ENCODE peak calls at places on chromosomes 1 and 21, in ten cellular contexts. Q, X, Y, U, V, T, N, E, S and L are unnamed samples.
A peak's percentile ranks its signal among the peaks of the same experiment; 100 is the strongest.

GRCh38 chr1:5507340-5507739 is 484.9 kb downstream of the NPHP4 start:
- DNase-seq in Q (no peak), X (no peak), Y (no peak), U (no peak), V (no peak), T (no peak), N (no peak), E (peak; percentile 86), S (no peak), L (no peak)

GRCh38 chr1:53294557-53294956 is 33.3 kb downstream of the LRP8 start:
- DNase-seq in Q (no peak), X (no peak), Y (no peak), U (no peak), V (no peak), T (no peak), N (peak; percentile 13), E (no peak), S (no peak), L (no peak)

GRCh38 chr1:2594001-2594640 is 7.5 kb downstream of the PRXL2B start:
- DNase-seq in Q (peak; percentile 52), X (peak; percentile 64), Y (no peak), U (no peak), V (no peak), T (no peak), N (peak; percentile 19), E (peak; percentile 72), S (peak; percentile 66), L (no peak)

GRCh38 chr1:47582891-47583608 is 145.2 kb downstream of the FOXD2 start:
- DNase-seq in Q (no peak), X (no peak), Y (peak; percentile 64), U (no peak), V (no peak), T (no peak), N (peak; percentile 44), E (no peak), S (no peak), L (no peak)

GRCh38 chr1:185936641-185937040 is 202.4 kb downstream of the HMCN1 start:
- DNase-seq in Q (no peak), X (no peak), Y (no peak), U (no peak), V (no peak), T (no peak), N (no peak), E (no peak), S (no peak), L (no peak)

GRCh38 chr1:66981679-66982078 is 56.9 kb downstream of the MIER1 start:
- DNase-seq in Q (peak; percentile 68), X (no peak), Y (no peak), U (no peak), V (peak; percentile 4), T (peak; percentile 38), N (no peak), E (no peak), S (no peak), L (no peak)

GRCh38 chr1:52603680-52604501 is 1.7 kb downstream of the GPX7 start:
- DNase-seq in Q (no peak), X (no peak), Y (no peak), U (no peak), V (no peak), T (no peak), N (peak; percentile 81), E (no peak), S (no peak), L (no peak)

GRCh38 chr1:226749467-226749866 is 10.4 kb upstream of the ITPKB start:
- DNase-seq in Q (no peak), X (no peak), Y (no peak), U (no peak), V (no peak), T (no peak), N (no peak), E (no peak), S (no peak), L (no peak)

GRCh38 chr1:1137256-1138045 is 21.6 kb upstream of the C1orf159 start:
- DNase-seq in Q (peak; percentile 61), X (no peak), Y (no peak), U (no peak), V (peak; percentile 48), T (peak; percentile 67), N (no peak), E (peak; percentile 43), S (no peak), L (no peak)

GRCh38 chr1:213122514-213122929 is 71.5 kb downstream of the RPS6KC1 start:
- DNase-seq in Q (peak; percentile 52), X (no peak), Y (no peak), U (no peak), V (no peak), T (no peak), N (peak; percentile 89), E (peak; percentile 32), S (no peak), L (peak; percentile 76)

GRCh38 chr1:97190326-97190725 is 468.7 kb downstream of the PTBP2 start:
- DNase-seq in Q (no peak), X (no peak), Y (no peak), U (no peak), V (no peak), T (no peak), N (peak; percentile 72), E (no peak), S (no peak), L (no peak)

GRCh38 chr1:17485280-17485679 is 45.8 kb upstream of the RCC2 start:
- DNase-seq in Q (no peak), X (no peak), Y (no peak), U (no peak), V (no peak), T (no peak), N (peak; percentile 50), E (no peak), S (no peak), L (no peak)

GRCh38 chr21:46183910-46184624 is at the start of gene SPATC1L:
- DNase-seq in Q (peak; percentile 45), X (peak; percentile 82), Y (peak; percentile 77), U (peak; percentile 51), V (peak; percentile 55), T (peak; percentile 30), N (peak; percentile 63), E (peak; percentile 79), S (peak; percentile 73), L (peak; percentile 77)

GRCh38 chr1:44390277-44390676 is 14.8 kb upstream of the RNF220 start:
- DNase-seq in Q (no peak), X (no peak), Y (no peak), U (no peak), V (no peak), T (no peak), N (peak; percentile 81), E (no peak), S (no peak), L (no peak)

GRCh38 chr1:197683895-197684553 is 91.3 kb downstream of the DENND1B start:
- DNase-seq in Q (no peak), X (no peak), Y (no peak), U (no peak), V (no peak), T (no peak), N (no peak), E (peak; percentile 64), S (no peak), L (no peak)

GRCh38 chr1:212118167-212118871 is 82.8 kb downstream of the DTL start:
- DNase-seq in Q (no peak), X (no peak), Y (no peak), U (no peak), V (no peak), T (no peak), N (no peak), E (no peak), S (no peak), L (no peak)

GRCh38 chr1:167439301-167439988 is 78.9 kb downstream of the CD247 start:
- DNase-seq in Q (peak; percentile 39), X (no peak), Y (no peak), U (peak; percentile 67), V (peak; percentile 37), T (no peak), N (no peak), E (peak; percentile 30), S (no peak), L (peak; percentile 91)

GRCh38 chr1:161162806-161163205 is 3.4 kb upstream of the PPOX start:
- DNase-seq in Q (no peak), X (peak; percentile 36), Y (no peak), U (no peak), V (no peak), T (no peak), N (no peak), E (no peak), S (no peak), L (no peak)

GRCh38 chr1:21100496-21100895 is 76.2 kb downstream of the EIF4G3 start:
- DNase-seq in Q (no peak), X (peak; percentile 55), Y (no peak), U (no peak), V (no peak), T (no peak), N (no peak), E (no peak), S (no peak), L (no peak)

GRCh38 chr1:161044535-161044907 is 1.3 kb downstream of the USF1 start:
- DNase-seq in Q (no peak), X (no peak), Y (no peak), U (no peak), V (no peak), T (no peak), N (no peak), E (no peak), S (no peak), L (no peak)